ENCODE peak calls at places on chromosomes 12 and 14, in seven cellular contexts. One of them, this sample, is unnamed.

GRCh38 chr14:56811596-56812363 is 1.5 kb upstream of the OTX2 start:
- DNase-seq in activated effector memory CD4-positive, alpha-beta T cell treated with anti-CD3 and anti-CD28 coated beads, Interleukin-2, amount 50 U/mL, for 16 hours: no peak
- DNase-seq in heart right ventricle: no peak
- DNase-seq in RWPE1: no peak
- DNase-seq in RPMI7951: no peak
- DNase-seq in AG04450: no peak
- DNase-seq in B cell: no peak
- DNase-seq in this sample: no peak

GRCh38 chr14:76759589-76759988 is 1.7 kb upstream of the VASH1 start:
- DNase-seq in RPMI7951: peak
- DNase-seq in AG04450: no peak
- DNase-seq in B cell: no peak
- DNase-seq in heart right ventricle: no peak
- DNase-seq in RWPE1: no peak
- DNase-seq in activated effector memory CD4-positive, alpha-beta T cell treated with anti-CD3 and anti-CD28 coated beads, Interleukin-2, amount 50 U/mL, for 16 hours: no peak
- DNase-seq in this sample: no peak

GRCh38 chr12:96886998-96887677 is 19.9 kb upstream of the NEDD1 start:
- DNase-seq in B cell: no peak
- DNase-seq in RWPE1: no peak
- DNase-seq in activated effector memory CD4-positive, alpha-beta T cell treated with anti-CD3 and anti-CD28 coated beads, Interleukin-2, amount 50 U/mL, for 16 hours: no peak
- DNase-seq in RPMI7951: no peak
- DNase-seq in AG04450: peak
- DNase-seq in heart right ventricle: peak
- DNase-seq in this sample: peak

GRCh38 chr12:68835333-68835908 is 27.4 kb downstream of the MDM2 start:
- DNase-seq in RWPE1: no peak
- DNase-seq in B cell: no peak
- DNase-seq in activated effector memory CD4-positive, alpha-beta T cell treated with anti-CD3 and anti-CD28 coated beads, Interleukin-2, amount 50 U/mL, for 16 hours: no peak
- DNase-seq in AG04450: no peak
- DNase-seq in heart right ventricle: no peak
- DNase-seq in RPMI7951: no peak
- DNase-seq in this sample: no peak

GRCh38 chr14:24197066-24197465 is 1.8 kb upstream of the TM9SF1 start:
- DNase-seq in B cell: no peak
- DNase-seq in RWPE1: no peak
- DNase-seq in activated effector memory CD4-positive, alpha-beta T cell treated with anti-CD3 and anti-CD28 coated beads, Interleukin-2, amount 50 U/mL, for 16 hours: no peak
- DNase-seq in RPMI7951: no peak
- DNase-seq in AG04450: no peak
- DNase-seq in heart right ventricle: no peak
- DNase-seq in this sample: no peak

GRCh38 chr12:101862245-101862644 is 15.1 kb upstream of the DRAM1 start:
- DNase-seq in B cell: no peak
- DNase-seq in AG04450: no peak
- DNase-seq in activated effector memory CD4-positive, alpha-beta T cell treated with anti-CD3 and anti-CD28 coated beads, Interleukin-2, amount 50 U/mL, for 16 hours: no peak
- DNase-seq in RWPE1: peak
- DNase-seq in RPMI7951: no peak
- DNase-seq in heart right ventricle: no peak
- DNase-seq in this sample: no peak

GRCh38 chr12:51788876-51789275 is 59.6 kb downstream of the FIGNL2 start:
- DNase-seq in B cell: no peak
- DNase-seq in RWPE1: peak
- DNase-seq in AG04450: peak
- DNase-seq in RPMI7951: peak
- DNase-seq in activated effector memory CD4-positive, alpha-beta T cell treated with anti-CD3 and anti-CD28 coated beads, Interleukin-2, amount 50 U/mL, for 16 hours: no peak
- DNase-seq in heart right ventricle: no peak
- DNase-seq in this sample: peak

GRCh38 chr12:101691697-101692096 is 5.7 kb upstream of the CHPT1 start:
- DNase-seq in B cell: no peak
- DNase-seq in AG04450: no peak
- DNase-seq in RPMI7951: no peak
- DNase-seq in activated effector memory CD4-positive, alpha-beta T cell treated with anti-CD3 and anti-CD28 coated beads, Interleukin-2, amount 50 U/mL, for 16 hours: no peak
- DNase-seq in RWPE1: no peak
- DNase-seq in heart right ventricle: no peak
- DNase-seq in this sample: no peak

GRCh38 chr12:114406326-114407033 is 536 bp upstream of the TBX5 start:
- DNase-seq in RPMI7951: no peak
- DNase-seq in AG04450: no peak
- DNase-seq in B cell: peak
- DNase-seq in RWPE1: no peak
- DNase-seq in activated effector memory CD4-positive, alpha-beta T cell treated with anti-CD3 and anti-CD28 coated beads, Interleukin-2, amount 50 U/mL, for 16 hours: no peak
- DNase-seq in heart right ventricle: no peak
- DNase-seq in this sample: no peak

GRCh38 chr14:24481622-24482324 is 26.3 kb downstream of the CMA1 start:
- DNase-seq in heart right ventricle: no peak
- DNase-seq in B cell: peak
- DNase-seq in RWPE1: peak
- DNase-seq in AG04450: no peak
- DNase-seq in activated effector memory CD4-positive, alpha-beta T cell treated with anti-CD3 and anti-CD28 coated beads, Interleukin-2, amount 50 U/mL, for 16 hours: peak
- DNase-seq in RPMI7951: peak
- DNase-seq in this sample: peak

GRCh38 chr12:93299262-93299846 is 78.4 kb upstream of the NUDT4 start:
- DNase-seq in B cell: no peak
- DNase-seq in heart right ventricle: no peak
- DNase-seq in RWPE1: no peak
- DNase-seq in RPMI7951: no peak
- DNase-seq in AG04450: no peak
- DNase-seq in activated effector memory CD4-positive, alpha-beta T cell treated with anti-CD3 and anti-CD28 coated beads, Interleukin-2, amount 50 U/mL, for 16 hours: no peak
- DNase-seq in this sample: no peak

GRCh38 chr12:107464644-107465043 is 221.0 kb upstream of the PWP1 start:
- DNase-seq in B cell: no peak
- DNase-seq in AG04450: no peak
- DNase-seq in RPMI7951: no peak
- DNase-seq in heart right ventricle: no peak
- DNase-seq in RWPE1: no peak
- DNase-seq in activated effector memory CD4-positive, alpha-beta T cell treated with anti-CD3 and anti-CD28 coated beads, Interleukin-2, amount 50 U/mL, for 16 hours: no peak
- DNase-seq in this sample: no peak

GRCh38 chr12:18139989-18140596 is 50.1 kb upstream of the RERGL start:
- DNase-seq in heart right ventricle: no peak
- DNase-seq in activated effector memory CD4-positive, alpha-beta T cell treated with anti-CD3 and anti-CD28 coated beads, Interleukin-2, amount 50 U/mL, for 16 hours: no peak
- DNase-seq in RPMI7951: peak
- DNase-seq in RWPE1: no peak
- DNase-seq in B cell: no peak
- DNase-seq in AG04450: no peak
- DNase-seq in this sample: no peak

GRCh38 chr14:51534623-51535022 is 117.1 kb upstream of the FRMD6 start:
- DNase-seq in RPMI7951: peak
- DNase-seq in AG04450: no peak
- DNase-seq in activated effector memory CD4-positive, alpha-beta T cell treated with anti-CD3 and anti-CD28 coated beads, Interleukin-2, amount 50 U/mL, for 16 hours: no peak
- DNase-seq in B cell: no peak
- DNase-seq in heart right ventricle: peak
- DNase-seq in RWPE1: no peak
- DNase-seq in this sample: no peak

GRCh38 chr14:53042480-53042879 is 91.6 kb upstream of the FERMT2 start:
- DNase-seq in B cell: no peak
- DNase-seq in AG04450: no peak
- DNase-seq in activated effector memory CD4-positive, alpha-beta T cell treated with anti-CD3 and anti-CD28 coated beads, Interleukin-2, amount 50 U/mL, for 16 hours: no peak
- DNase-seq in RPMI7951: no peak
- DNase-seq in heart right ventricle: no peak
- DNase-seq in RWPE1: no peak
- DNase-seq in this sample: no peak

GRCh38 chr12:573226-573625 is 90.0 kb downstream of the NINJ2 start:
- DNase-seq in RWPE1: no peak
- DNase-seq in RPMI7951: no peak
- DNase-seq in heart right ventricle: no peak
- DNase-seq in AG04450: no peak
- DNase-seq in activated effector memory CD4-positive, alpha-beta T cell treated with anti-CD3 and anti-CD28 coated beads, Interleukin-2, amount 50 U/mL, for 16 hours: no peak
- DNase-seq in B cell: no peak
- DNase-seq in this sample: no peak

GRCh38 chr12:3122841-3123678 is 45.9 kb downstream of the TSPAN9 start:
- DNase-seq in AG04450: no peak
- DNase-seq in RWPE1: peak
- DNase-seq in activated effector memory CD4-positive, alpha-beta T cell treated with anti-CD3 and anti-CD28 coated beads, Interleukin-2, amount 50 U/mL, for 16 hours: no peak
- DNase-seq in B cell: no peak
- DNase-seq in RPMI7951: peak
- DNase-seq in heart right ventricle: peak
- DNase-seq in this sample: peak

GRCh38 chr14:87975636-87976035 is 17.3 kb downstream of the GALC start:
- DNase-seq in B cell: no peak
- DNase-seq in RWPE1: no peak
- DNase-seq in AG04450: no peak
- DNase-seq in activated effector memory CD4-positive, alpha-beta T cell treated with anti-CD3 and anti-CD28 coated beads, Interleukin-2, amount 50 U/mL, for 16 hours: no peak
- DNase-seq in heart right ventricle: no peak
- DNase-seq in RPMI7951: no peak
- DNase-seq in this sample: no peak

GRCh38 chr12:131733874-131734273 is 23.0 kb downstream of the SFSWAP start:
- DNase-seq in activated effector memory CD4-positive, alpha-beta T cell treated with anti-CD3 and anti-CD28 coated beads, Interleukin-2, amount 50 U/mL, for 16 hours: peak
- DNase-seq in heart right ventricle: no peak
- DNase-seq in AG04450: no peak
- DNase-seq in B cell: peak
- DNase-seq in RWPE1: no peak
- DNase-seq in RPMI7951: no peak
- DNase-seq in this sample: no peak

GRCh38 chr14:105853089-105853906 is 326.9 kb downstream of the TMEM121 start:
- DNase-seq in B cell: no peak
- DNase-seq in RPMI7951: peak
- DNase-seq in RWPE1: no peak
- DNase-seq in heart right ventricle: peak
- DNase-seq in AG04450: no peak
- DNase-seq in activated effector memory CD4-positive, alpha-beta T cell treated with anti-CD3 and anti-CD28 coated beads, Interleukin-2, amount 50 U/mL, for 16 hours: no peak
- DNase-seq in this sample: no peak

GRCh38 chr12:109627633-109628032 is 54.0 kb downstream of the MVK start:
- DNase-seq in AG04450: no peak
- DNase-seq in RWPE1: no peak
- DNase-seq in activated effector memory CD4-positive, alpha-beta T cell treated with anti-CD3 and anti-CD28 coated beads, Interleukin-2, amount 50 U/mL, for 16 hours: no peak
- DNase-seq in heart right ventricle: no peak
- DNase-seq in B cell: no peak
- DNase-seq in RPMI7951: no peak
- DNase-seq in this sample: peak

GRCh38 chr12:116172224-116172849 is 105.2 kb downstream of the MED13L start:
- DNase-seq in B cell: no peak
- DNase-seq in RWPE1: no peak
- DNase-seq in activated effector memory CD4-positive, alpha-beta T cell treated with anti-CD3 and anti-CD28 coated beads, Interleukin-2, amount 50 U/mL, for 16 hours: peak
- DNase-seq in heart right ventricle: no peak
- DNase-seq in RPMI7951: no peak
- DNase-seq in AG04450: no peak
- DNase-seq in this sample: no peak

GRCh38 chr12:109033239-109034196 is 12.7 kb upstream of the SVOP start:
- DNase-seq in RPMI7951: no peak
- DNase-seq in RWPE1: no peak
- DNase-seq in heart right ventricle: no peak
- DNase-seq in B cell: no peak
- DNase-seq in activated effector memory CD4-positive, alpha-beta T cell treated with anti-CD3 and anti-CD28 coated beads, Interleukin-2, amount 50 U/mL, for 16 hours: no peak
- DNase-seq in AG04450: no peak
- DNase-seq in this sample: no peak

GRCh38 chr14:51443195-51444018 is 203.4 kb downstream of the TMX1 start:
- DNase-seq in B cell: no peak
- DNase-seq in RWPE1: no peak
- DNase-seq in activated effector memory CD4-positive, alpha-beta T cell treated with anti-CD3 and anti-CD28 coated beads, Interleukin-2, amount 50 U/mL, for 16 hours: no peak
- DNase-seq in RPMI7951: peak
- DNase-seq in AG04450: no peak
- DNase-seq in heart right ventricle: no peak
- DNase-seq in this sample: peak

GRCh38 chr12:107241421-107241820 is 148.1 kb upstream of the CRY1 start:
- DNase-seq in AG04450: no peak
- DNase-seq in heart right ventricle: no peak
- DNase-seq in activated effector memory CD4-positive, alpha-beta T cell treated with anti-CD3 and anti-CD28 coated beads, Interleukin-2, amount 50 U/mL, for 16 hours: no peak
- DNase-seq in RWPE1: no peak
- DNase-seq in B cell: no peak
- DNase-seq in RPMI7951: no peak
- DNase-seq in this sample: no peak

GRCh38 chr14:37598085-37598972 is 2.9 kb downstream of the TTC6 start:
- DNase-seq in B cell: no peak
- DNase-seq in activated effector memory CD4-positive, alpha-beta T cell treated with anti-CD3 and anti-CD28 coated beads, Interleukin-2, amount 50 U/mL, for 16 hours: no peak
- DNase-seq in RWPE1: no peak
- DNase-seq in AG04450: no peak
- DNase-seq in heart right ventricle: no peak
- DNase-seq in RPMI7951: no peak
- DNase-seq in this sample: no peak

GRCh38 chr14:103541494-103541943 is 12.5 kb downstream of the TRMT61A start:
- DNase-seq in AG04450: no peak
- DNase-seq in B cell: no peak
- DNase-seq in RWPE1: no peak
- DNase-seq in heart right ventricle: no peak
- DNase-seq in activated effector memory CD4-positive, alpha-beta T cell treated with anti-CD3 and anti-CD28 coated beads, Interleukin-2, amount 50 U/mL, for 16 hours: no peak
- DNase-seq in RPMI7951: no peak
- DNase-seq in this sample: no peak

GRCh38 chr12:31001581-31002360 is 71.9 kb upstream of the DDX11 start:
- DNase-seq in B cell: peak
- DNase-seq in AG04450: no peak
- DNase-seq in heart right ventricle: no peak
- DNase-seq in RWPE1: no peak
- DNase-seq in activated effector memory CD4-positive, alpha-beta T cell treated with anti-CD3 and anti-CD28 coated beads, Interleukin-2, amount 50 U/mL, for 16 hours: peak
- DNase-seq in RPMI7951: no peak
- DNase-seq in this sample: no peak

GRCh38 chr12:88057994-88058718 is 29.0 kb upstream of the C12orf50 start:
- DNase-seq in RPMI7951: no peak
- DNase-seq in RWPE1: no peak
- DNase-seq in B cell: no peak
- DNase-seq in heart right ventricle: peak
- DNase-seq in activated effector memory CD4-positive, alpha-beta T cell treated with anti-CD3 and anti-CD28 coated beads, Interleukin-2, amount 50 U/mL, for 16 hours: no peak
- DNase-seq in AG04450: no peak
- DNase-seq in this sample: no peak

GRCh38 chr12:43210437-43211197 is 341.4 kb downstream of the ADAMTS20 start:
- DNase-seq in RPMI7951: peak
- DNase-seq in B cell: peak
- DNase-seq in AG04450: no peak
- DNase-seq in heart right ventricle: peak
- DNase-seq in RWPE1: no peak
- DNase-seq in activated effector memory CD4-positive, alpha-beta T cell treated with anti-CD3 and anti-CD28 coated beads, Interleukin-2, amount 50 U/mL, for 16 hours: no peak
- DNase-seq in this sample: peak

GRCh38 chr14:79407572-79407971 is 803.7 kb downstream of the DIO2 start:
- DNase-seq in activated effector memory CD4-positive, alpha-beta T cell treated with anti-CD3 and anti-CD28 coated beads, Interleukin-2, amount 50 U/mL, for 16 hours: no peak
- DNase-seq in RWPE1: no peak
- DNase-seq in RPMI7951: no peak
- DNase-seq in AG04450: no peak
- DNase-seq in B cell: no peak
- DNase-seq in heart right ventricle: no peak
- DNase-seq in this sample: no peak

GRCh38 chr12:64998327-64999156 is 122.6 kb downstream of the WIF1 start:
- DNase-seq in AG04450: no peak
- DNase-seq in RPMI7951: no peak
- DNase-seq in activated effector memory CD4-positive, alpha-beta T cell treated with anti-CD3 and anti-CD28 coated beads, Interleukin-2, amount 50 U/mL, for 16 hours: no peak
- DNase-seq in RWPE1: no peak
- DNase-seq in heart right ventricle: no peak
- DNase-seq in B cell: no peak
- DNase-seq in this sample: peak

GRCh38 chr14:57512221-57512620 is 18.6 kb upstream of the CCDC198 start:
- DNase-seq in B cell: no peak
- DNase-seq in activated effector memory CD4-positive, alpha-beta T cell treated with anti-CD3 and anti-CD28 coated beads, Interleukin-2, amount 50 U/mL, for 16 hours: no peak
- DNase-seq in AG04450: no peak
- DNase-seq in RWPE1: no peak
- DNase-seq in RPMI7951: no peak
- DNase-seq in heart right ventricle: no peak
- DNase-seq in this sample: no peak

GRCh38 chr12:42946776-42947435 is 357.4 kb upstream of the PRICKLE1 start:
- DNase-seq in B cell: no peak
- DNase-seq in AG04450: no peak
- DNase-seq in heart right ventricle: no peak
- DNase-seq in RWPE1: no peak
- DNase-seq in activated effector memory CD4-positive, alpha-beta T cell treated with anti-CD3 and anti-CD28 coated beads, Interleukin-2, amount 50 U/mL, for 16 hours: no peak
- DNase-seq in RPMI7951: peak
- DNase-seq in this sample: no peak

GRCh38 chr14:51188566-51189185 is 51.4 kb upstream of the TMX1 start:
- DNase-seq in activated effector memory CD4-positive, alpha-beta T cell treated with anti-CD3 and anti-CD28 coated beads, Interleukin-2, amount 50 U/mL, for 16 hours: no peak
- DNase-seq in AG04450: no peak
- DNase-seq in RPMI7951: peak
- DNase-seq in B cell: no peak
- DNase-seq in RWPE1: no peak
- DNase-seq in heart right ventricle: no peak
- DNase-seq in this sample: no peak

GRCh38 chr12:114902665-114903393 is 218.9 kb upstream of the TBX3 start:
- DNase-seq in heart right ventricle: no peak
- DNase-seq in B cell: no peak
- DNase-seq in RWPE1: no peak
- DNase-seq in activated effector memory CD4-positive, alpha-beta T cell treated with anti-CD3 and anti-CD28 coated beads, Interleukin-2, amount 50 U/mL, for 16 hours: no peak
- DNase-seq in AG04450: peak
- DNase-seq in RPMI7951: peak
- DNase-seq in this sample: peak

GRCh38 chr12:49470986-49471385 is 67.8 kb upstream of the KCNH3 start:
- DNase-seq in AG04450: no peak
- DNase-seq in RPMI7951: no peak
- DNase-seq in activated effector memory CD4-positive, alpha-beta T cell treated with anti-CD3 and anti-CD28 coated beads, Interleukin-2, amount 50 U/mL, for 16 hours: no peak
- DNase-seq in RWPE1: no peak
- DNase-seq in B cell: no peak
- DNase-seq in heart right ventricle: no peak
- DNase-seq in this sample: no peak

GRCh38 chr14:32370720-32371119 is 41.6 kb downstream of the AKAP6 start:
- DNase-seq in activated effector memory CD4-positive, alpha-beta T cell treated with anti-CD3 and anti-CD28 coated beads, Interleukin-2, amount 50 U/mL, for 16 hours: no peak
- DNase-seq in AG04450: peak
- DNase-seq in RWPE1: peak
- DNase-seq in B cell: no peak
- DNase-seq in heart right ventricle: no peak
- DNase-seq in RPMI7951: peak
- DNase-seq in this sample: no peak

This sample was measured in MG63.